ENCODE peak calls at places on chromosomes 2 and 18, in five cellular contexts. F, H, G, O and W are unnamed samples.

GRCh38 chr2:1047485-1047884 is 96.8 kb downstream of the SNTG2 start:
- DNase-seq in F (peak; percentile 38), H (no peak), G (no peak), O (no peak), W (no peak)

GRCh38 chr2:106642679-106643078 is 155.5 kb downstream of the CD8B2 start:
- DNase-seq in F (no peak), H (no peak), G (no peak), O (no peak), W (no peak)

GRCh38 chr2:179239194-179239593 is 25.4 kb downstream of the SESTD1 start:
- DNase-seq in F (no peak), H (no peak), G (no peak), O (no peak), W (no peak)

GRCh38 chr2:148675708-148676107 is 31.2 kb downstream of the EPC2 start:
- DNase-seq in F (peak; percentile 54), H (no peak), G (no peak), O (no peak), W (no peak)

GRCh38 chr2:239222346-239223028 is 178.3 kb downstream of the HDAC4 start:
- DNase-seq in F (peak; percentile 87), H (no peak), G (no peak), O (no peak), W (no peak)

GRCh38 chr2:34162236-34162635 is 563.1 kb upstream of the FAM98A start:
- DNase-seq in F (no peak), H (no peak), G (no peak), O (no peak), W (no peak)

GRCh38 chr2:98702896-98703620 is 27.9 kb downstream of the MGAT4A start:
- DNase-seq in F (peak; percentile 10), H (no peak), G (no peak), O (no peak), W (no peak)

GRCh38 chr2:236057375-236057774 is 110.8 kb downstream of the GBX2 start:
- DNase-seq in F (no peak), H (no peak), G (no peak), O (no peak), W (no peak)

GRCh38 chr2:64748147-64748546 is 94.4 kb upstream of the SERTAD2 start:
- DNase-seq in F (no peak), H (no peak), G (no peak), O (no peak), W (no peak)

GRCh38 chr2:54503192-54503591 is 47.1 kb downstream of the SPTBN1 start:
- DNase-seq in F (peak; percentile 33), H (peak; percentile 68), G (no peak), O (peak; percentile 54), W (no peak)
- TF ChIP-seq CTCF in F (peak; percentile 27), H (peak; percentile 63), G (no peak), O (peak; percentile 67), W (peak; percentile 62)

GRCh38 chr2:118295592-118296390 is 207.5 kb downstream of the INSIG2 start:
- DNase-seq in F (no peak), H (no peak), G (no peak), O (no peak), W (no peak)

GRCh38 chr2:118300807-118301206 is 212.5 kb downstream of the INSIG2 start:
- DNase-seq in F (no peak), H (no peak), G (no peak), O (no peak), W (no peak)

GRCh38 chr2:118294063-118294462 is 205.8 kb downstream of the INSIG2 start:
- DNase-seq in F (no peak), H (no peak), G (no peak), O (no peak), W (no peak)

GRCh38 chr2:118292991-118293390 is 204.7 kb downstream of the INSIG2 start:
- DNase-seq in F (no peak), H (no peak), G (no peak), O (no peak), W (no peak)

GRCh38 chr2:118296663-118297062 is 208.4 kb downstream of the INSIG2 start:
- DNase-seq in F (no peak), H (no peak), G (no peak), O (no peak), W (no peak)
- TF ChIP-seq CTCF in F (no peak), H (no peak), G (no peak), O (no peak), W (no peak)

GRCh38 chr2:73825408-73825807 is 3.4 kb upstream of the STAMBP start:
- DNase-seq in F (no peak), H (no peak), G (no peak), O (no peak), W (no peak)

GRCh38 chr2:73827660-73828388 is 937 bp upstream of the STAMBP start:
- DNase-seq in F (no peak), H (no peak), G (no peak), O (no peak), W (no peak)

GRCh38 chr2:73828389-73828817 is 358 bp upstream of the STAMBP start:
- DNase-seq in F (no peak), H (no peak), G (no peak), O (no peak), W (no peak)

GRCh38 chr2:73828818-73829570 is at the start of gene STAMBP:
- DNase-seq in F (peak; percentile 97), H (peak; percentile 97), G (peak; percentile 80), O (peak; percentile 94), W (peak; percentile 82)

GRCh38 chr2:73827018-73827417 is 1.7 kb upstream of the STAMBP start:
- DNase-seq in F (peak; percentile 61), H (no peak), G (no peak), O (peak; percentile 34), W (no peak)
- TF ChIP-seq CTCF in F (peak; percentile 38), H (no peak), G (no peak), O (no peak), W (no peak)

GRCh38 chr2:229562472-229563127 is 151.8 kb downstream of the DNER start:
- DNase-seq in F (no peak), H (no peak), G (no peak), O (no peak), W (no peak)
- TF ChIP-seq CTCF in F (no peak), H (no peak), G (no peak), O (no peak), W (no peak)

DNA sequence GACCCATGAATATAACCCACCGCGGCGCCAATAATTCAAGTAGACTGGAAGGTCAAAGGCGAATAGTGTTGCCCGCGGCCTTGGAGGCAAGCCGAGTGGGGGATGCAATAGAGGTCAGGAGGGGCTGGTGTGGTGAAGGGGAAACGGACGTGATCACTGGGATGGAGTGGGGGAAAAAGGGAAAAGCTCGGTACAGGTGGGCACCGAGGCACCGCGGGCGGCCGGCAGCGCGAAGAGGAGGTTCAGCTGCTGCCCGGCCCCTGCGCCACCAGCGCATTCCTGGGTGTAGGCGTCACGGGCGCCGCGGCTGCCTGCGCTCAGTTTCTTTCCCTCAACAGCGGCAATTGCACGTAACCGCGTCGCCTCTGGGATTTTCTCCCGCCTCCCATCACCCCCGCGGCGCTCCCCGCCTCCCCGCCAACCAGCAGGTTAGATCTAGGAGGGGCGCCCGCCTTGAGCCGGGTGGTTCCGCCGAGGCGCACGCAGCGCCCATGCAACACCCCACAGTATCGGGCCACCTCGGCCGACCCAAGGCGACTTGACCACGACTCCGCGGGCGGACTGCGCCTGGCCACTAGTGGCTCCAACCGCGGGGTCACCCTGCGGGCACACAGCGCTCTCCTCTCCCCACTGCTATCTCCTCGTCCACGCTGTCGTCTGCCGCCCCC is 1.5 kb downstream of the RND3 start:
- DNase-seq in F (peak; percentile 80), H (peak; percentile 72), G (no peak), O (no peak), W (peak; percentile 52)
- TF ChIP-seq CTCF in F (no peak), H (no peak), G (no peak), O (no peak), W (peak; percentile 27)

GRCh38 chr2:27093430-27094352 is 7.1 kb downstream of the KHK start:
- DNase-seq in F (no peak), H (no peak), G (no peak), O (no peak), W (no peak)
- TF ChIP-seq CTCF in F (no peak), H (no peak), G (no peak), O (no peak), W (no peak)

DNA sequence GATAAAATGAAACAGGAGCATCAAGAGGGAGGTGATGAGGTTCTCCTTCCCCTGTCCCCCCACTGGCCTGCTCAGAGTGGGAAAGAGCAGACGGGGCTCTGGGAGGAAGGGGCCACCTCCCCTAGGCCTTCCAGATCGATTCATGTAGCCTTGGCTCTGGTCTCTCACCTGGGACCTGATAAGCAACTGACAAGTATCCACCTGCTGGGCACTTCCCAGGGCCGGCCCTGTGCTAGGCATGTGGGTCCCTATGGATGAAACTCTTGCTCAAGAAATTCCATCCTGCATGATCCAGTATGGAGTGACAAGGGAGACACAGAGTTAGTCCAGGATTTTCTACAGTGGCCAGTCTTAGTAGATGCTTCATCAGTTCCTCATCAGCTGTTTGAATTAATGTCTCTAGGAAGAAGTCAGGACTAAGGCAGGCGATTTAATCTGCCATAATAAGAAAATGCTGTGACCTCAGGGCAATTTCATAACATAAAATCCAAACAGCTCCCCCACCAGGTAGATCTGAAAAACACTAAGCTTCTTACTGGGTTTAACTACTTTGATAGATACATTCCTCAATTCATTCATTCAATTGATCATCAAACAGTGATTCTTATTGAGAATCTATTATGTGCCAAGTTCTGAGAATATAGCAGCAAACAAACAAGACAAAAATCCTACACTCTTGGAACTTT is 44.7 kb upstream of the ZFP36L2 start:
- DNase-seq in F (no peak), H (no peak), G (no peak), O (no peak), W (no peak)
- TF ChIP-seq CTCF in F (no peak), H (no peak), G (no peak), O (no peak), W (peak; percentile 14)

DNA sequence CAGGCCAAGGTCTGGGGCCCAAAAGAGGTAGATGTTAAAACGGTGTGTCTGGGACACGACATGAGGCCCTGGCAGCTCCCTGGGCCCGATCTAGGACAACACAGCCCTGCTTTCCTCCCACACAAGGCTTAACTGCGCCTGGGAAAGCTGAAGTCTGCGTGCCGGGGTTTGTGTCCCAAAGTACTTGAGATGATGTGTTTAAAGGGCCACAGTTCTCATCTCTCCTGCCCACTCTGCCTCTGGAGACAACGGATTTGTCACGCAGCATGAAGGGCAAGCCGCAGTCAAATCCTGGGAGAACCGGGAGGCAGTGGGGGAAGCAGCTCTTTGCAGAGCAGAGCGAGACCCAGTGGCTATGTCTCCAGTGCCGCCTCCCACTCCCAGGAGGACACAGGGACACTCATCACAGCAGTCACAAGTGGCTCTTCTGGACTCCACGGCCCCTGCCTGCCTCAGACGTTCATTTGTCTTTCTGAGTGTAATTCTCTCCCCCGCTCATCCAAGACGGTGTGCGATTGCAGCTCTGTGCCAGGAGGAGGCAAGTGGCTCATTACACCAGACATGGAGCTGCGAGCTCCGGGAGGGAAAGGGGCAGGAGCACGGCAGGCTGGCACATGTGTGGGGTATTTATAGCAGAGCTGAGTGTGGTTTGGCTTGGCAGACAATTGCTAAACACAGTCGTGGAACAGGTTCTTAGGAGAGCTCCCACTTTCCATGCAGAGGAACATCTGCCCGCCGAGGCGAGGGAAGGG is 57.7 kb upstream of the SEMA4C start:
- DNase-seq in F (no peak), H (peak; percentile 38), G (no peak), O (no peak), W (no peak)
- TF ChIP-seq CTCF in F (no peak), H (no peak), G (no peak), O (no peak), W (no peak)

GRCh38 chr18:58051765-58052460 is 7.9 kb downstream of the NEDD4L start:
- DNase-seq in F (peak; percentile 53), H (no peak), G (no peak), O (peak; percentile 49), W (no peak)
- TF ChIP-seq CTCF in F (peak; percentile 27), H (no peak), G (no peak), O (peak; percentile 16), W (peak; percentile 40)